ENCODE peak calls at places on chromosomes 13 and 19, in eight cellular contexts. H is suprapubic skin, X is IMR-90, B is stomach, I is body of pancreas, D is endothelial cell of umbilical vein, P is A549, Y is uterus. L is an unnamed sample.

GRCh38 chr19:48639483-48640375 is 2.5 kb upstream of the DBP start:
- DNase-seq in H (no peak), X (no peak), B (no peak), I (peak), D (no peak), P (no peak), Y (peak), L (no peak)

GRCh38 chr19:335486-336066 is 9.0 kb downstream of the MIER2 start:
- DNase-seq in H (no peak), X (no peak), B (no peak), I (no peak), D (no peak), P (no peak), Y (no peak), L (no peak)

GRCh38 chr19:19661141-19661674 is 2.3 kb downstream of the ATP13A1 start:
- DNase-seq in H (no peak), X (no peak), B (no peak), I (no peak), D (no peak), P (no peak), Y (no peak), L (no peak)

GRCh38 chr13:98496239-98496668 is 80.7 kb downstream of the STK24 start:
- DNase-seq in H (peak), X (peak), B (no peak), I (no peak), D (no peak), P (no peak), Y (no peak), L (peak)

GRCh38 chr13:19959141-19959830 is 759 bp downstream of the ZMYM2 start:
- DNase-seq in H (peak), X (peak), B (peak), I (peak), D (peak), P (peak), Y (peak), L (peak)

GRCh38 chr19:48090281-48090802 is 20.3 kb downstream of the PLA2G4C start:
- DNase-seq in H (no peak), X (no peak), B (no peak), I (peak), D (no peak), P (no peak), Y (no peak), L (no peak)

GRCh38 chr19:55255618-55256423 is 3.0 kb downstream of the PPP6R1 start:
- DNase-seq in H (peak), X (peak), B (peak), I (no peak), D (no peak), P (peak), Y (no peak), L (no peak)

GRCh38 chr19:54325631-54326030 is 12.7 kb upstream of the LILRA5 start:
- DNase-seq in H (no peak), X (no peak), B (no peak), I (no peak), D (no peak), P (no peak), Y (no peak), L (no peak)

GRCh38 chr13:87538366-87539052 is 132.7 kb upstream of the SLITRK5 start:
- DNase-seq in H (no peak), X (no peak), B (no peak), I (no peak), D (no peak), P (no peak), Y (no peak), L (no peak)

GRCh38 chr19:19721896-19722295 is 11.0 kb downstream of the ZNF14 start:
- DNase-seq in H (no peak), X (no peak), B (no peak), I (no peak), D (no peak), P (no peak), Y (no peak), L (no peak)

GRCh38 chr13:39269411-39269810 is 231.2 kb downstream of the NHLRC3 start:
- DNase-seq in H (no peak), X (no peak), B (no peak), I (no peak), D (no peak), P (no peak), Y (no peak), L (no peak)

GRCh38 chr19:6232567-6232966 is 47.2 kb downstream of the MLLT1 start:
- DNase-seq in H (no peak), X (peak), B (no peak), I (no peak), D (no peak), P (no peak), Y (no peak), L (no peak)

GRCh38 chr13:43232866-43233265 is 209.5 kb downstream of the DNAJC15 start:
- DNase-seq in H (no peak), X (peak), B (no peak), I (peak), D (peak), P (no peak), Y (no peak), L (no peak)

GRCh38 chr13:113421673-113422270 is 31.5 kb downstream of the ADPRHL1 start:
- DNase-seq in H (no peak), X (peak), B (no peak), I (no peak), D (no peak), P (no peak), Y (no peak), L (no peak)

GRCh38 chr19:57192064-57192395 is 730 bp downstream of the ZNF264 start:
- DNase-seq in H (no peak), X (peak), B (no peak), I (no peak), D (no peak), P (peak), Y (no peak), L (no peak)

GRCh38 chr19:57190301-57190700 is 999 bp upstream of the ZNF264 start:
- DNase-seq in H (no peak), X (no peak), B (no peak), I (no peak), D (no peak), P (no peak), Y (no peak), L (no peak)

GRCh38 chr19:57192993-57193392 is 1.7 kb downstream of the ZNF264 start:
- DNase-seq in H (no peak), X (no peak), B (no peak), I (no peak), D (no peak), P (no peak), Y (no peak), L (no peak)

GRCh38 chr19:57191141-57192063 is at the start of gene ZNF264:
- DNase-seq in H (peak), X (peak), B (peak), I (peak), D (peak), P (peak), Y (peak), L (peak)
- TF ChIP-seq POLR2A in H (peak), X (peak), B (no peak), I (peak), D (peak), P (no peak), Y (peak), L (no peak)

GRCh38 chr19:35511337-35511736 is 2.1 kb downstream of the DMKN start:
- DNase-seq in H (no peak), X (no peak), B (no peak), I (no peak), D (no peak), P (no peak), Y (no peak), L (no peak)

GRCh38 chr19:35512831-35513230 is 618 bp downstream of the DMKN start:
- DNase-seq in H (no peak), X (no peak), B (no peak), I (no peak), D (no peak), P (no peak), Y (no peak), L (no peak)

GRCh38 chr19:35516310-35516709 is 2.9 kb upstream of the DMKN start:
- DNase-seq in H (no peak), X (no peak), B (no peak), I (no peak), D (no peak), P (no peak), Y (no peak), L (no peak)

GRCh38 chr19:35513231-35513974 is at the start of gene DMKN:
- DNase-seq in H (no peak), X (peak), B (no peak), I (no peak), D (no peak), P (no peak), Y (no peak), L (no peak)

DNA sequence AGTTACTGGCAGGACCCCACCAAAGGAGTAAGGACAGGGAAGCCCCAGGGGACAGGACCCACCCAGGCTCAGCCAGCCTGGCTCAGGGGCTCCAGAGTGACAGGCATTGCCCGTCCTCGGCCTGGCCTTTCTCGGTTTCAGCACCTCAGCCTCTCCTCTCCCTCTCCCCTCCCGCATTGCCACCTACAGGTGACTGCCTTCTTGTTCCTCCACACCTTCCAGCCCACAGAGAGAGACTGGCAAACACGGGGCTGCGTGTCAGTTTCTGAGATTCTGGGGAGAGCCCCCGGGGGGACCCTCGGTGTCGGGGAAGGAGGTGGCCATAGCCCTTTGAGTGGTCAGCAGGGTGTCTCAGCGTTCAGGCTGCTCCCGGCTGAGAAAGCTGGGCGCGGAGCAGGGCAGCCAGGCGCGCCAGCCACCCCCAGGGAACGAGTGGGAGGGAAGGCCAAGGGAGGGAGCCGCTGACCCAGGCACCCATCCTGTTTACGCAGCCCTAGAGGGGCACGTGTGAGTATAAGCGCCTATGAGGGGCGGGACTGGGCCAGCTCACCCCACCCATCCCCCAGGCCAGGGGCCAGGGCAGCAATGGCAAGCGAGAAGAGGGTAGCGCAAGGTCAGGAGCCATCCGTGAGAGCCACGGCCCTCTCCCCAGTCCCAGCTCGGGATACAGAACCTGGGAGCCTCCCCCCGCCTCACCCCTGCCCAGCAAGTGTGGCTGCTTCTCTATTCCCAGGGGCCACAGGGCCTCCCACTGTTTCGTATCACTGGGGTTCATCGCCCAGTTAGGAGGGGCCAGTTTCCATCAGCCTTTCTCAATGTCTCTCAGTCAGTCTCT is 743 bp upstream of the DMKN start:
- DNase-seq in H (no peak), X (no peak), B (no peak), I (no peak), D (no peak), P (no peak), Y (no peak), L (no peak)
- TF ChIP-seq CTCF in H (no peak), X (no peak), B (no peak), I (no peak), D (no peak), P (no peak), Y (no peak), L (no peak)

DNA sequence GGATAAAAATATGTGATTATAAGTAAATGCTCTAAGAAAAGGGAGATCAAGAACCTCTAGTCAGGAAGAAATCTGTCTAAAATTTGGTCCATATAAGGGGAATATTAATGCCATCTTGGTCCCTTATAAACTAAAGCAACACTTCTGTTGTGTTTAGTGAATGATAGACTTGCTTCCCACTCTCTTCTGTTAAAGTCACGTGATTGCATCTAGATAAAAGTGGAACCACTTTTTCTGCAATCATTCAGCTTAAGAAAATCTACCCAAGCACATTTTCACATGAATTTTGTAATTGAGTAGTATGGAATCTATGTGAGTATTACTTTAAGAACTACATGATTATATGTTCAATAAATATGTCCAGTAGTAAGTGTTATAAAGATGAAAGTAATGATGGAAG is 782.9 kb upstream of the MIR17HG start:
- DNase-seq in H (no peak), X (no peak), B (no peak), I (no peak), D (no peak), P (no peak), Y (no peak), L (no peak)
- H3K4me3 ChIP-seq in H (no peak), X (no peak), B (no peak), I (no peak), D (no peak), P (no peak), Y (no peak), L (no peak)

GRCh38 chr13:74133657-74134201 is 475 bp downstream of the KLF12 start:
- DNase-seq in H (peak), X (peak), B (peak), I (peak), D (peak), P (peak), Y (peak), L (peak)
- TF ChIP-seq POLR2A in H (no peak), X (peak), B (no peak), I (peak), D (no peak), P (peak), Y (peak), L (no peak)

DNA sequence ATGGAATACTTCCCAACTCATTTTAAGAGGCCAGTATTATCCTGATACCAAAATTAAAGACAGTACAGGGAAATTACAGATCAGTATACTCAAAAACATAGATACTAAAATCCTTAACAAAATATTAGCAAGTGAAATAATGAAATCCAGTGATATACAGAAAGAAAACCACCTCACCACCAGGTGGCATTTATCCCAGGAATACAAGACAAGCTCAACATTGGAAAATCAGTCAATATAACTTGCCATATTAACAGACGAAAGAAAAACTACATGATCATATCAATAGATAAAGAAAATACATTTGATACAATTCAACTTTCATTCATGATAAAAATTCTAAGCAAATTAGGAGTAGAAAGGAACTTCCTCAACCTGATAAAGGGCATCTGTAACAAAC is 6.7 kb upstream of the GNA15 start:
- DNase-seq in H (no peak), X (peak), B (no peak), I (peak), D (peak), P (no peak), Y (no peak), L (no peak)
- TF ChIP-seq CTCF in H (peak), X (peak), B (no peak), I (peak), D (peak), P (peak), Y (peak), L (no peak)